ENCODE peak calls at places on chromosome 10, in nine cellular contexts. D is ovary, I is thoracic aorta, V is lung, J is AG04450, N is heart left ventricle, B is uterus, X is Panc1, E is sigmoid colon. M is an unnamed sample.
A peak's percentile ranks its signal among the peaks of the same experiment; 100 is the strongest.

GRCh38 chr10:86690231-86690630 is 21.9 kb downstream of the LDB3 start:
- DNase-seq in B (no peak), X (no peak), D (no peak), E (no peak), J (no peak), N (no peak), I (no peak), V (no peak), M (no peak)

GRCh38 chr10:115981056-115981455 is 291.9 kb downstream of the GFRA1 start:
- DNase-seq in E (peak; percentile 43), J (no peak), V (no peak), I (no peak), X (no peak), D (no peak), N (no peak), B (no peak), M (no peak)

GRCh38 chr10:58797356-58797755 is 284.7 kb downstream of the BICC1 start:
- DNase-seq in X (no peak), V (no peak), N (no peak), I (no peak), J (no peak), E (no peak), D (no peak), B (no peak), M (no peak)

GRCh38 chr10:103440416-103440815 is 11.8 kb downstream of the CALHM2 start:
- DNase-seq in N (no peak), E (no peak), B (no peak), X (no peak), J (no peak), I (no peak), D (no peak), V (no peak), M (no peak)

GRCh38 chr10:4529266-4529665 is 296.7 kb upstream of the AKR1E2 start:
- DNase-seq in V (no peak), I (no peak), N (no peak), D (no peak), B (no peak), X (no peak), E (no peak), J (no peak), M (no peak)

GRCh38 chr10:85967594-85967993 is 399.0 kb downstream of the GRID1 start:
- DNase-seq in E (no peak), J (no peak), N (no peak), D (no peak), V (no peak), B (no peak), X (no peak), I (no peak), M (no peak)

GRCh38 chr10:71727429-71728217 is 8.0 kb upstream of the C10orf105 start:
- DNase-seq in I (no peak), N (peak; percentile 73), B (peak; percentile 68), E (peak; percentile 87), X (no peak), D (peak; percentile 78), V (peak; percentile 62), J (no peak), M (no peak)

GRCh38 chr10:57247271-57247670 is 886.2 kb upstream of the ZWINT start:
- DNase-seq in N (no peak), X (no peak), V (no peak), J (no peak), B (no peak), I (no peak), E (no peak), D (no peak), M (no peak)

GRCh38 chr10:94220717-94221116 is 142.0 kb downstream of the NOC3L start:
- DNase-seq in I (no peak), J (no peak), E (no peak), V (no peak), N (no peak), B (no peak), X (no peak), D (no peak), M (no peak)
- TF ChIP-seq CTCF in I (no peak), J (no peak), E (no peak), V (no peak), N (no peak), B (no peak), X (no peak), D (no peak), M (no peak)

DNA sequence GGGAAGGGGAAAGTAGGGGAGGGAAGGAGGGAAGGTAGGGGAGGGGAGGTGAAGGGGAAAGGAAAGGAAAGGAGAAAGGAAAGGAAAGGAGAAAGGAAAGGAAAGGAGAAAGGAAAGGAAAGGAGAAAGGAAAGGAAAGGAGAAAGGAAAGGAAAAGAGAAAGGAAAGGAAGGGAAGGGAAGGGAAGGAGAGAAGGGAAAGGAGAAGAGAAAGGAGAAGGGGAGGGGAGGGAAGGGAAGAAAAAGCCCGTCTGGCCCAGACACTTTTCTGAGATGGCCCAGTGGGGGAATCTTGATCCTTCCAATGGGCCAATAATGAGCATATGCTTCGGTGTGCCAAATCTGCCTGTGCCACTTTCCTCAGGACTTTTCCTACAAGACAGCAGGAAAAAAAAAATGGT is 64.6 kb downstream of the CH25H start:
- DNase-seq in X (no peak), N (no peak), B (no peak), E (no peak), D (no peak), J (no peak), I (no peak), V (no peak), M (no peak)
- H3K27ac ChIP-seq in X (no peak overlapping the region), N (no peak overlapping the region), B (no peak overlapping the region), E (no peak overlapping the region), D (no peak overlapping the region), J (no peak overlapping the region), I (no peak overlapping the region), V (no peak overlapping the region), M (no peak overlapping the region)

DNA sequence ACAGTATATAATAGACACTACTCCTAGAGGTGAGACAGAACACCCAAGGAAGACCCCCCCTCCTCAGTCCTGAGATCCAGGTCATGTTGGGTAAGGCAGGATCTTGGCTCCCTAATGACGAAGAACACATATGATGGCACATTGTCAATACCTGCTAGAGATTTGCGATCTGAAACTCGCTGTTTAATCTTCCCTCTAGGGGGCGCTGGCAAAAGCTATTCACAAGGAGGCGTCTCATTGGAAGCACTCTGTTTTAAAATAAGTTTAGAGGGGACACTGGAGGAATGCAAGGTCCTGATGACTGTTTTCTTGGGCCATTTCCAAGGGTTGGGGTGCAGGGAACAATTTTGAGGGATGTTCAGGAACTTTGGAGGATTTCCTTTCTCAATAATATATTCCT is 1013.7 kb upstream of the MBL2 start:
- DNase-seq in N (no peak), B (no peak), E (no peak), J (no peak), D (no peak), I (no peak), X (no peak), V (no peak), M (no peak)
- TF ChIP-seq CTCF in N (no peak), B (no peak), E (no peak), J (no peak), D (no peak), I (no peak), X (peak; percentile 60), V (no peak), M (no peak)

GRCh38 chr10:91596821-91597396 is 36.0 kb downstream of the PPP1R3C start:
- DNase-seq in E (no peak), B (no peak), J (no peak), D (no peak), N (no peak), X (no peak), V (no peak), I (no peak), M (no peak)
- H3K27ac ChIP-seq in E (peak overlapping the region; percentile 91), B (peak overlapping the region; percentile 78), J (peak overlapping the region; percentile 58), D (peak overlapping the region; percentile 54), N (no peak overlapping the region), X (no peak overlapping the region), V (no peak overlapping the region), I (peak overlapping the region; percentile 82), M (peak overlapping the region; percentile 78)

GRCh38 chr10:21526184-21526951 is 886 bp upstream of the SKIDA1 start:
- DNase-seq in B (peak; percentile 83), J (no peak), X (no peak), V (peak; percentile 80), D (peak; percentile 90), N (peak; percentile 89), I (peak; percentile 38), E (peak; percentile 93), M (peak; percentile 89)

GRCh38 chr10:21523557-21524008 is 1.9 kb downstream of the SKIDA1 start:
- DNase-seq in V (no peak), X (no peak), B (no peak), I (no peak), D (peak; percentile 54), J (no peak), N (no peak), E (no peak), M (no peak)

GRCh38 chr10:21525367-21526183 is at the start of gene SKIDA1:
- DNase-seq in D (peak; percentile 94), B (peak; percentile 89), J (no peak), V (peak; percentile 84), N (peak; percentile 89), X (no peak), I (peak; percentile 28), E (peak; percentile 93), M (peak; percentile 85)

GRCh38 chr10:21524131-21524525 is 1.4 kb downstream of the SKIDA1 start:
- DNase-seq in J (no peak), D (no peak), X (no peak), N (no peak), V (no peak), I (no peak), E (no peak), B (no peak), M (no peak)

DNA sequence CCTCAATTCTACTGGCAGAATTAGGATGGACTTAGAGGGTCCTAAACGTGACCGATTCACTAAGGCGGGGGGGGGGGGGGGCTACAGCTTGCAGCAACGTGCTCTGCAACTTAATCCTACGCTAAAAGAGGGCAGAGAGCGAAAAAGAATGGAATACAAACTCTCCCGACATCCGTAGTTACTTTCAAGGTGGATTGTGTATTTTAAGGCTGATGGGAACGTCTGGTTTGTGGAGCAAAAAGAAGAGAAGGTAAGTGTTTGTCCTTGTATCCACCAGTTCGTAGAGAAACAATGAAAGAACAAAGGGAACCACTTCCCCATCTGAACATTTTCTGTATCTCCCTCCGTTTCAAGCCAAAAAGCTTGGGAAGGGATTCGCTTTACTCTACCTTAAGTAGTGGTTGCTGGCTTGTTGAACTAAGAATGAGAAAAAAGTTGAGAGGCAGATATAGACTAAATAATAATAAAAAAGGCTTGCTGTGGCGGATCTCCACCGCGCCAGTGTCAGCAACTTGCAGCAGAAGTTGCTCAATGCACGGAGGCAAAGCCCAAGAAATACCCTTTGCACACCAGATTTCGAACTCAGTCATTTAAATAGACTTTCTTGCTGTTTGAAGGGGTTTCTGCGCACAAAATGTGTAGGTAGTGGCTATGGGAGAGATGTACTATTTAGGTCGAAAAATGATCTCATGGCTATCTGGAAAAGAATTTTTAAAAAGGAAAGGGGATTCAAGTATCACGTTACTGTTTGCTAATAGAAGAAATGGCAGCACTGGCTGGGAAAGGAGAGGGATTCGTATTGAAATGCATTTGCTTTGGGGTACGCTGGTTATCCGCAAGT is 736 bp downstream of the SKIDA1 start:
- DNase-seq in X (no peak), N (no peak), I (no peak), B (no peak), J (no peak), E (no peak), D (no peak), V (no peak), M (no peak)
- TF ChIP-seq CTCF in X (no peak), N (no peak), I (no peak), B (no peak), J (no peak), E (no peak), D (no peak), V (no peak), M (no peak)

M was measured in coronary artery.